ENCODE peak calls at places on chromosomes 5 and 9, in four cellular contexts. One of them, this sample, is unnamed.

GRCh38 chr5:44691811-44692210 is 116.9 kb upstream of the MRPS30 start:
- DNase-seq in substantia nigra: no peak
- DNase-seq in GM13977: no peak
- DNase-seq in T-helper 2 cell treated with Interferon-gamma antibody and Interleukin-4, amounts not matched to agents 5 μg/mL and 100 μg/mL, for 36 hours: no peak
- DNase-seq in this sample: no peak

GRCh38 chr5:105931782-105932489 is 1738.8 kb downstream of the EFNA5 start:
- DNase-seq in substantia nigra: no peak
- DNase-seq in GM13977: no peak
- DNase-seq in T-helper 2 cell treated with Interferon-gamma antibody and Interleukin-4, amounts not matched to agents 5 μg/mL and 100 μg/mL, for 36 hours: no peak
- DNase-seq in this sample: no peak

GRCh38 chr5:53035868-53036381 is 46.8 kb downstream of the ITGA2 start:
- DNase-seq in substantia nigra: no peak
- DNase-seq in GM13977: peak
- DNase-seq in T-helper 2 cell treated with Interferon-gamma antibody and Interleukin-4, amounts not matched to agents 5 μg/mL and 100 μg/mL, for 36 hours: no peak
- DNase-seq in this sample: peak

GRCh38 chr9:86594724-86595123 is 240.5 kb upstream of the TUT7 start:
- DNase-seq in substantia nigra: no peak
- DNase-seq in GM13977: no peak
- DNase-seq in T-helper 2 cell treated with Interferon-gamma antibody and Interleukin-4, amounts not matched to agents 5 μg/mL and 100 μg/mL, for 36 hours: no peak
- DNase-seq in this sample: no peak

GRCh38 chr5:95857185-95857945 is 34.8 kb upstream of the GLRX start:
- DNase-seq in substantia nigra: peak
- DNase-seq in GM13977: no peak
- DNase-seq in T-helper 2 cell treated with Interferon-gamma antibody and Interleukin-4, amounts not matched to agents 5 μg/mL and 100 μg/mL, for 36 hours: no peak
- DNase-seq in this sample: no peak

GRCh38 chr9:121485618-121486531 is 13.8 kb downstream of the GGTA1 start:
- DNase-seq in substantia nigra: no peak
- DNase-seq in GM13977: no peak
- DNase-seq in T-helper 2 cell treated with Interferon-gamma antibody and Interleukin-4, amounts not matched to agents 5 μg/mL and 100 μg/mL, for 36 hours: no peak
- DNase-seq in this sample: no peak

GRCh38 chr5:164597293-164597900 is 1092.0 kb downstream of the MAT2B start:
- DNase-seq in substantia nigra: no peak
- DNase-seq in GM13977: peak
- DNase-seq in T-helper 2 cell treated with Interferon-gamma antibody and Interleukin-4, amounts not matched to agents 5 μg/mL and 100 μg/mL, for 36 hours: no peak
- DNase-seq in this sample: peak

GRCh38 chr5:42668254-42668653 is 88.4 kb upstream of the CCDC152 start:
- DNase-seq in substantia nigra: no peak
- DNase-seq in GM13977: no peak
- DNase-seq in T-helper 2 cell treated with Interferon-gamma antibody and Interleukin-4, amounts not matched to agents 5 μg/mL and 100 μg/mL, for 36 hours: no peak
- DNase-seq in this sample: no peak

GRCh38 chr9:109705515-109705914 is 74.5 kb upstream of the PALM2AKAP2 start:
- DNase-seq in substantia nigra: no peak
- DNase-seq in GM13977: no peak
- DNase-seq in T-helper 2 cell treated with Interferon-gamma antibody and Interleukin-4, amounts not matched to agents 5 μg/mL and 100 μg/mL, for 36 hours: no peak
- DNase-seq in this sample: no peak

GRCh38 chr5:91225848-91226686 is 157.1 kb downstream of the ARRDC3 start:
- DNase-seq in substantia nigra: no peak
- DNase-seq in GM13977: peak
- DNase-seq in T-helper 2 cell treated with Interferon-gamma antibody and Interleukin-4, amounts not matched to agents 5 μg/mL and 100 μg/mL, for 36 hours: peak
- DNase-seq in this sample: no peak

GRCh38 chr9:5863092-5863746 is 27.5 kb upstream of the MLANA start:
- DNase-seq in substantia nigra: no peak
- DNase-seq in GM13977: no peak
- DNase-seq in T-helper 2 cell treated with Interferon-gamma antibody and Interleukin-4, amounts not matched to agents 5 μg/mL and 100 μg/mL, for 36 hours: no peak
- DNase-seq in this sample: peak

GRCh38 chr5:88680253-88681132 is 202.5 kb downstream of the MEF2C start:
- DNase-seq in substantia nigra: peak
- DNase-seq in GM13977: peak
- DNase-seq in T-helper 2 cell treated with Interferon-gamma antibody and Interleukin-4, amounts not matched to agents 5 μg/mL and 100 μg/mL, for 36 hours: peak
- DNase-seq in this sample: peak

GRCh38 chr5:115579747-115580173 is 22.5 kb downstream of the TICAM2 start:
- DNase-seq in substantia nigra: no peak
- DNase-seq in GM13977: peak
- DNase-seq in T-helper 2 cell treated with Interferon-gamma antibody and Interleukin-4, amounts not matched to agents 5 μg/mL and 100 μg/mL, for 36 hours: no peak
- DNase-seq in this sample: no peak

GRCh38 chr5:83488271-83488670 is 16.7 kb downstream of the VCAN start:
- DNase-seq in substantia nigra: no peak
- DNase-seq in GM13977: no peak
- DNase-seq in T-helper 2 cell treated with Interferon-gamma antibody and Interleukin-4, amounts not matched to agents 5 μg/mL and 100 μg/mL, for 36 hours: no peak
- DNase-seq in this sample: no peak

GRCh38 chr5:83831834-83832233 is 111.2 kb upstream of the HAPLN1 start:
- DNase-seq in substantia nigra: no peak
- DNase-seq in GM13977: no peak
- DNase-seq in T-helper 2 cell treated with Interferon-gamma antibody and Interleukin-4, amounts not matched to agents 5 μg/mL and 100 μg/mL, for 36 hours: no peak
- DNase-seq in this sample: no peak

GRCh38 chr5:135072357-135073247 is 38.6 kb upstream of the PITX1 start:
- DNase-seq in substantia nigra: no peak
- DNase-seq in GM13977: no peak
- DNase-seq in T-helper 2 cell treated with Interferon-gamma antibody and Interleukin-4, amounts not matched to agents 5 μg/mL and 100 μg/mL, for 36 hours: no peak
- DNase-seq in this sample: no peak

GRCh38 chr9:115198018-115198417 is 80.1 kb upstream of the TNC start:
- DNase-seq in substantia nigra: no peak
- DNase-seq in GM13977: no peak
- DNase-seq in T-helper 2 cell treated with Interferon-gamma antibody and Interleukin-4, amounts not matched to agents 5 μg/mL and 100 μg/mL, for 36 hours: no peak
- DNase-seq in this sample: no peak

GRCh38 chr5:14871084-14871572 is 450 bp downstream of the ANKH start:
- DNase-seq in substantia nigra: peak
- DNase-seq in GM13977: peak
- DNase-seq in T-helper 2 cell treated with Interferon-gamma antibody and Interleukin-4, amounts not matched to agents 5 μg/mL and 100 μg/mL, for 36 hours: peak
- DNase-seq in this sample: peak

GRCh38 chr9:135905380-135906282 is 1.7 kb downstream of the CAMSAP1 start:
- DNase-seq in substantia nigra: no peak
- DNase-seq in GM13977: no peak
- DNase-seq in T-helper 2 cell treated with Interferon-gamma antibody and Interleukin-4, amounts not matched to agents 5 μg/mL and 100 μg/mL, for 36 hours: peak
- DNase-seq in this sample: peak

GRCh38 chr5:20974423-20974822 is 986.4 kb upstream of the CDH18 start:
- DNase-seq in substantia nigra: no peak
- DNase-seq in GM13977: no peak
- DNase-seq in T-helper 2 cell treated with Interferon-gamma antibody and Interleukin-4, amounts not matched to agents 5 μg/mL and 100 μg/mL, for 36 hours: no peak
- DNase-seq in this sample: no peak

GRCh38 chr5:83281658-83282057 is 189.9 kb upstream of the VCAN start:
- DNase-seq in substantia nigra: no peak
- DNase-seq in GM13977: no peak
- DNase-seq in T-helper 2 cell treated with Interferon-gamma antibody and Interleukin-4, amounts not matched to agents 5 μg/mL and 100 μg/mL, for 36 hours: no peak
- DNase-seq in this sample: no peak

GRCh38 chr5:42005561-42006153 is 80.6 kb downstream of the FBXO4 start:
- DNase-seq in substantia nigra: no peak
- DNase-seq in GM13977: peak
- DNase-seq in T-helper 2 cell treated with Interferon-gamma antibody and Interleukin-4, amounts not matched to agents 5 μg/mL and 100 μg/mL, for 36 hours: no peak
- DNase-seq in this sample: peak

GRCh38 chr5:62154758-62155157 is 151.2 kb upstream of the KIF2A start:
- DNase-seq in substantia nigra: no peak
- DNase-seq in GM13977: no peak
- DNase-seq in T-helper 2 cell treated with Interferon-gamma antibody and Interleukin-4, amounts not matched to agents 5 μg/mL and 100 μg/mL, for 36 hours: no peak
- DNase-seq in this sample: no peak

GRCh38 chr9:128244443-128245226 is 31.2 kb downstream of the GOLGA2 start:
- DNase-seq in substantia nigra: no peak
- DNase-seq in GM13977: no peak
- DNase-seq in T-helper 2 cell treated with Interferon-gamma antibody and Interleukin-4, amounts not matched to agents 5 μg/mL and 100 μg/mL, for 36 hours: no peak
- DNase-seq in this sample: no peak

GRCh38 chr9:34380511-34381315 is 4.0 kb upstream of the MYORG start:
- DNase-seq in substantia nigra: peak
- DNase-seq in GM13977: peak
- DNase-seq in T-helper 2 cell treated with Interferon-gamma antibody and Interleukin-4, amounts not matched to agents 5 μg/mL and 100 μg/mL, for 36 hours: peak
- DNase-seq in this sample: peak

GRCh38 chr5:14179446-14179845 is 36.3 kb downstream of the TRIO start:
- DNase-seq in substantia nigra: no peak
- DNase-seq in GM13977: no peak
- DNase-seq in T-helper 2 cell treated with Interferon-gamma antibody and Interleukin-4, amounts not matched to agents 5 μg/mL and 100 μg/mL, for 36 hours: no peak
- DNase-seq in this sample: no peak

GRCh38 chr5:98927988-98928801 is 612 bp downstream of the CHD1 start:
- DNase-seq in substantia nigra: peak
- DNase-seq in GM13977: peak
- DNase-seq in T-helper 2 cell treated with Interferon-gamma antibody and Interleukin-4, amounts not matched to agents 5 μg/mL and 100 μg/mL, for 36 hours: peak
- DNase-seq in this sample: peak

GRCh38 chr5:54514841-54515432 is 2.6 kb upstream of the SNX18 start:
- DNase-seq in substantia nigra: no peak
- DNase-seq in GM13977: no peak
- DNase-seq in T-helper 2 cell treated with Interferon-gamma antibody and Interleukin-4, amounts not matched to agents 5 μg/mL and 100 μg/mL, for 36 hours: no peak
- DNase-seq in this sample: no peak

GRCh38 chr5:142474426-142474825 is 149.6 kb upstream of the SPRY4 start:
- DNase-seq in substantia nigra: no peak
- DNase-seq in GM13977: no peak
- DNase-seq in T-helper 2 cell treated with Interferon-gamma antibody and Interleukin-4, amounts not matched to agents 5 μg/mL and 100 μg/mL, for 36 hours: no peak
- DNase-seq in this sample: no peak

GRCh38 chr5:82911902-82912301 is 165.3 kb downstream of the TMEM167A start:
- DNase-seq in substantia nigra: no peak
- DNase-seq in GM13977: no peak
- DNase-seq in T-helper 2 cell treated with Interferon-gamma antibody and Interleukin-4, amounts not matched to agents 5 μg/mL and 100 μg/mL, for 36 hours: no peak
- DNase-seq in this sample: peak

GRCh38 chr9:136937186-136938001 is 7.1 kb downstream of the FBXW5 start:
- DNase-seq in substantia nigra: no peak
- DNase-seq in GM13977: no peak
- DNase-seq in T-helper 2 cell treated with Interferon-gamma antibody and Interleukin-4, amounts not matched to agents 5 μg/mL and 100 μg/mL, for 36 hours: no peak
- DNase-seq in this sample: no peak

GRCh38 chr9:87874320-87874655 is 8.4 kb upstream of the SPATA31E1 start:
- DNase-seq in substantia nigra: no peak
- DNase-seq in GM13977: no peak
- DNase-seq in T-helper 2 cell treated with Interferon-gamma antibody and Interleukin-4, amounts not matched to agents 5 μg/mL and 100 μg/mL, for 36 hours: no peak
- DNase-seq in this sample: no peak

GRCh38 chr5:179154346-179154990 is 94.3 kb downstream of the ZNF354C start:
- DNase-seq in substantia nigra: no peak
- DNase-seq in GM13977: no peak
- DNase-seq in T-helper 2 cell treated with Interferon-gamma antibody and Interleukin-4, amounts not matched to agents 5 μg/mL and 100 μg/mL, for 36 hours: no peak
- DNase-seq in this sample: no peak

GRCh38 chr5:162485666-162486292 is 418.2 kb downstream of the GABRG2 start:
- DNase-seq in substantia nigra: no peak
- DNase-seq in GM13977: no peak
- DNase-seq in T-helper 2 cell treated with Interferon-gamma antibody and Interleukin-4, amounts not matched to agents 5 μg/mL and 100 μg/mL, for 36 hours: no peak
- DNase-seq in this sample: no peak

GRCh38 chr9:73089304-73089985 is 62.2 kb upstream of the ANXA1 start:
- DNase-seq in substantia nigra: no peak
- DNase-seq in GM13977: no peak
- DNase-seq in T-helper 2 cell treated with Interferon-gamma antibody and Interleukin-4, amounts not matched to agents 5 μg/mL and 100 μg/mL, for 36 hours: no peak
- DNase-seq in this sample: no peak

This sample was measured in erythroblast.